ENCODE peak calls at places on chromosomes 13 and 19, in seven cellular contexts. Z, O, L, J, H, F and W are unnamed samples.

GRCh38 chr13:27005556-27005955 is 166.1 kb downstream of the USP12 start:
- DNase-seq in F (no peak), Z (no peak), O (no peak), H (no peak), J (no peak), L (no peak), W (no peak)

GRCh38 chr19:46791944-46792343 is 3.5 kb upstream of the SLC1A5 start:
- DNase-seq in O (no peak), Z (no peak), H (no peak), F (no peak), J (peak; percentile 98), L (no peak), W (peak; percentile 7)

GRCh38 chr19:10009269-10009665 is 1.0 kb downstream of the COL5A3 start:
- DNase-seq in J (peak; percentile 88), Z (peak; percentile 70), H (peak; percentile 41), F (peak; percentile 97), L (peak; percentile 92), O (no peak), W (peak; percentile 51)

GRCh38 chr19:18415177-18415867 is 3.9 kb upstream of the SSBP4 start:
- DNase-seq in L (peak; percentile 66), Z (no peak), J (peak; percentile 69), O (no peak), H (peak; percentile 70), F (peak; percentile 59), W (no peak)

GRCh38 chr13:22506286-22506685 is 674.5 kb upstream of the SGCG start:
- DNase-seq in Z (no peak), H (no peak), F (no peak), O (no peak), J (no peak), L (no peak), W (no peak)

GRCh38 chr19:6765738-6766356 is 1.4 kb downstream of the SH2D3A start:
- DNase-seq in L (no peak), Z (no peak), O (peak; percentile 55), H (no peak), J (no peak), F (no peak), W (no peak)

GRCh38 chr13:23996456-23996855 is 99.2 kb upstream of the C1QTNF9B start:
- DNase-seq in J (no peak), H (no peak), Z (no peak), O (no peak), F (no peak), L (no peak), W (no peak)

GRCh38 chr13:23867027-23867491 is 22.1 kb downstream of the MIPEP start:
- DNase-seq in O (no peak), L (peak; percentile 85), J (no peak), H (peak; percentile 85), Z (no peak), F (peak; percentile 16), W (no peak)

GRCh38 chr13:99057310-99057975 is 79.6 kb upstream of the DOCK9 start:
- DNase-seq in J (no peak), L (peak; percentile 31), F (no peak), O (no peak), Z (no peak), H (peak; percentile 88), W (no peak)

GRCh38 chr19:29326849-29327840 is 114.2 kb upstream of the UQCRFS1 start:
- DNase-seq in O (no peak), H (no peak), L (no peak), J (no peak), Z (no peak), F (no peak), W (no peak)

GRCh38 chr19:34457446-34457845 is 24.1 kb upstream of the WTIP start:
- DNase-seq in Z (no peak), L (no peak), H (no peak), O (no peak), J (no peak), F (no peak), W (no peak)

GRCh38 chr19:3364501-3364858 is 1.9 kb upstream of the NFIC start:
- DNase-seq in L (no peak), O (no peak), F (no peak), Z (no peak), H (no peak), J (no peak), W (no peak)

GRCh38 chr13:88074794-88075509 is 403.8 kb downstream of the SLITRK5 start:
- DNase-seq in O (no peak), F (no peak), L (no peak), J (no peak), H (peak; percentile 3), Z (no peak), W (no peak)

GRCh38 chr13:108957369-108958012 is 328.1 kb downstream of the MYO16 start:
- DNase-seq in Z (no peak), O (no peak), F (peak; percentile 45), J (peak; percentile 57), L (peak; percentile 85), H (peak; percentile 90), W (no peak)

GRCh38 chr19:11041966-11042627 is 47.2 kb upstream of the LDLR start:
- DNase-seq in Z (no peak), H (no peak), O (no peak), L (no peak), J (no peak), F (no peak), W (no peak)

GRCh38 chr13:54174001-54174400 is 1145.4 kb downstream of the OLFM4 start:
- DNase-seq in J (no peak), H (no peak), Z (no peak), L (no peak), F (no peak), O (no peak), W (no peak)

GRCh38 chr13:96822900-96823299 is 171.4 kb downstream of the OXGR1 start:
- DNase-seq in O (no peak), L (no peak), H (peak; percentile 48), F (peak; percentile 6), J (peak; percentile 23), Z (no peak), W (no peak)

GRCh38 chr13:20128459-20128927 is 32.4 kb downstream of the GJA3 start:
- DNase-seq in Z (no peak), H (no peak), J (no peak), F (no peak), L (no peak), O (no peak), W (no peak)

GRCh38 chr13:29847501-29847983 is 2.9 kb downstream of the UBL3 start:
- DNase-seq in J (peak; percentile 78), L (peak; percentile 64), F (no peak), Z (no peak), O (no peak), H (peak; percentile 48), W (no peak)

GRCh38 chr19:5695649-5696195 is 5.6 kb downstream of the RPL36 start:
- DNase-seq in J (no peak), O (no peak), Z (no peak), H (no peak), L (no peak), F (no peak), W (no peak)

GRCh38 chr13:34942732-34943674 is 933 bp downstream of the NBEA start:
- DNase-seq in H (no peak), L (no peak), F (peak; percentile 4), O (no peak), Z (peak; percentile 4), J (no peak), W (no peak)

GRCh38 chr19:45773384-45773783 is 4.3 kb upstream of the SIX5 start:
- DNase-seq in F (no peak), O (no peak), H (no peak), L (no peak), J (no peak), Z (no peak), W (no peak)

GRCh38 chr19:46772170-46773017 is 16.0 kb downstream of the SLC1A5 start:
- DNase-seq in H (no peak), Z (no peak), J (no peak), F (no peak), O (no peak), L (no peak), W (no peak)

GRCh38 chr19:29325241-29325975 is 112.5 kb upstream of the UQCRFS1 start:
- DNase-seq in H (no peak), O (no peak), F (no peak), J (no peak), L (no peak), Z (no peak), W (no peak)

GRCh38 chr19:6362351-6362801 is 1.0 kb downstream of the CLPP start:
- DNase-seq in H (no peak), O (no peak), Z (no peak), L (no peak), J (no peak), F (peak; percentile 22), W (peak; percentile 36)

GRCh38 chr19:38023245-38023644 is 116.2 kb downstream of the SIPA1L3 start:
- DNase-seq in L (peak; percentile 67), O (no peak), H (peak; percentile 62), F (no peak), J (no peak), Z (no peak), W (no peak)

GRCh38 chr13:106230450-106230849 is 305.0 kb downstream of the EFNB2 start:
- DNase-seq in O (peak; percentile 4), H (peak; percentile 72), J (peak; percentile 50), Z (no peak), L (peak; percentile 83), F (no peak), W (no peak)